ENCODE peak calls at places on chromosome 11, in ten cellular contexts. N is thyroid gland, U is HCT116, D is sigmoid colon, C is lower leg skin, I is spleen, F is K562, S is IMR-90, T is transverse colon, A is right lobe of liver. X is an unnamed sample.

GRCh38 chr11:61611309-61611708 is 30.4 kb upstream of the SYT7 start:
- DNase-seq in U (no peak), A (no peak), I (no peak), T (no peak), F (no peak), D (no peak), C (no peak), N (no peak), S (no peak), X (no peak)

GRCh38 chr11:2180775-2181370 is 9.3 kb upstream of the TH start:
- DNase-seq in S (no peak), U (no peak), D (no peak), T (no peak), A (no peak), I (no peak), C (no peak), F (no peak), N (no peak), X (no peak)

GRCh38 chr11:64076764-64077163 is 41.0 kb downstream of the FLRT1 start:
- DNase-seq in D (no peak), I (no peak), T (no peak), N (no peak), U (no peak), C (no peak), S (no peak), F (no peak), A (no peak), X (no peak)

GRCh38 chr11:126357055-126357962 is 1.8 kb downstream of the ST3GAL4 start:
- DNase-seq in F (no peak), D (peak; percentile 64), U (no peak), T (no peak), N (no peak), A (peak; percentile 63), C (no peak), S (no peak), I (peak; percentile 75), X (no peak)

GRCh38 chr11:126494831-126495230 is 139.3 kb downstream of the ST3GAL4 start:
- DNase-seq in N (no peak), D (peak; percentile 50), A (no peak), I (peak; percentile 60), U (no peak), C (no peak), T (no peak), F (no peak), S (no peak), X (no peak)

GRCh38 chr11:44083906-44084305 is 11.6 kb upstream of the EXT2 start:
- DNase-seq in F (no peak), T (no peak), N (no peak), U (no peak), C (no peak), D (no peak), A (no peak), S (no peak), I (no peak), X (no peak)

GRCh38 chr11:103541186-103541795 is 432.1 kb downstream of the DYNC2H1 start:
- DNase-seq in T (no peak), A (no peak), D (no peak), I (no peak), N (no peak), S (no peak), C (peak; percentile 16), F (no peak), U (no peak), X (peak; percentile 10)

GRCh38 chr11:60700689-60701508 is 1.5 kb downstream of the MS4A8 start:
- DNase-seq in S (no peak), N (no peak), F (peak; percentile 21), C (no peak), D (no peak), I (no peak), U (peak; percentile 35), A (no peak), T (peak; percentile 53), X (peak; percentile 72)

GRCh38 chr11:101435406-101435805 is 148.4 kb downstream of the TRPC6 start:
- DNase-seq in S (no peak), F (no peak), N (no peak), C (no peak), I (no peak), A (no peak), U (no peak), D (no peak), T (no peak), X (no peak)

DNA sequence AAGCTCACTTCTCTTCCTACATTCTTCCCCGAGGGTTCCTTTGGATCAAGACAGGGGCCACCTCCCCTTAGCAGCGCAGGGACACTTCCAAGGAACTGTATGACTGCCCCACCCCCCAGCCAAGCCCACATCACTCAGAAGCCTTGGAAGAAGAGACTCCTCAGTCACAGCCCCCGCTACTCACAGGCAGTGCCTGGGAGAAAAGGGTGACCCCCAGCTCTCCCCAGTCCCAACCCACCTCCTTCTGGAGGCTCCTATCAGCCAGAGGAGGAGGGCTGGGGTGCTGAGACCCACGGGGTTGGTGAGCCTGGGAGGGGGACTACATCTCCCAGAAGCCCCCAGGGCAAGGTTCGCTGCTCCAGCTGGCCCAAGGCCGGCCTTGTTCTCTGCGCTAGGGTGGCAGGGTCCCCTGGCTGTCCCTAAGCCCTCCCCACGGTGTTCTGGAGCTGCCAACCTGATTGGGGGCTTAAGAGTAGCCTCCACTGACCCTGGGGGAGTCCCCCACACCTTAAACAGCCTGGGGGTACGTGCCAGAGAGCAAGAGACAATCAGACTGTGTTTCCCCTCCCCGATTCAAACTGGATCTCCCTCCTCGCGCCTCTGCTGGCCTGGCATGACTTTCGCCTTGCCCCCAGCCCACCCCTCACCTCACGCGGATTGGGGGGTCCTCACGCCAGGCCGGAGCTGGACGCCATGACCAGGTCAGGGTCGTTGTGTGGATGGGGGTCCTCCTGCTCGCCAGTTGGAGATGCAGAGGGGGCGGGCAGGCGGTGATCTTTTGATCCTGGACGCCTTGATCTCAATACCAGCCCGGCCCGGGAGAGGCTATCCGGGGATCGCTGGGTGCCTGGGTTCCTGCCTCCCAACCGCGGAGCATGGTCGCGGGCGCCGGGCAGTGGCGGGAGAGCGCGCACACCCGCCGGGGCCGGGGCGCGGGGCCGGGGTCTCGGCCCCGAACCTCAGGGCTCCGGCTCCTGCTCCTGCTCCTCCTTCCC is 838 bp downstream of the BCL9L start:
- DNase-seq in A (peak; percentile 60), T (peak; percentile 64), D (peak; percentile 86), U (no peak), F (peak; percentile 75), C (peak; percentile 56), I (peak; percentile 92), S (peak; percentile 33), N (peak; percentile 58), X (peak; percentile 73)
- TF ChIP-seq POLR2A in A (no peak), T (no peak), D (no peak), U (no peak), F (no peak), C (no peak), I (no peak), S (peak; percentile 53), N (peak; percentile 32), X (no peak)

DNA sequence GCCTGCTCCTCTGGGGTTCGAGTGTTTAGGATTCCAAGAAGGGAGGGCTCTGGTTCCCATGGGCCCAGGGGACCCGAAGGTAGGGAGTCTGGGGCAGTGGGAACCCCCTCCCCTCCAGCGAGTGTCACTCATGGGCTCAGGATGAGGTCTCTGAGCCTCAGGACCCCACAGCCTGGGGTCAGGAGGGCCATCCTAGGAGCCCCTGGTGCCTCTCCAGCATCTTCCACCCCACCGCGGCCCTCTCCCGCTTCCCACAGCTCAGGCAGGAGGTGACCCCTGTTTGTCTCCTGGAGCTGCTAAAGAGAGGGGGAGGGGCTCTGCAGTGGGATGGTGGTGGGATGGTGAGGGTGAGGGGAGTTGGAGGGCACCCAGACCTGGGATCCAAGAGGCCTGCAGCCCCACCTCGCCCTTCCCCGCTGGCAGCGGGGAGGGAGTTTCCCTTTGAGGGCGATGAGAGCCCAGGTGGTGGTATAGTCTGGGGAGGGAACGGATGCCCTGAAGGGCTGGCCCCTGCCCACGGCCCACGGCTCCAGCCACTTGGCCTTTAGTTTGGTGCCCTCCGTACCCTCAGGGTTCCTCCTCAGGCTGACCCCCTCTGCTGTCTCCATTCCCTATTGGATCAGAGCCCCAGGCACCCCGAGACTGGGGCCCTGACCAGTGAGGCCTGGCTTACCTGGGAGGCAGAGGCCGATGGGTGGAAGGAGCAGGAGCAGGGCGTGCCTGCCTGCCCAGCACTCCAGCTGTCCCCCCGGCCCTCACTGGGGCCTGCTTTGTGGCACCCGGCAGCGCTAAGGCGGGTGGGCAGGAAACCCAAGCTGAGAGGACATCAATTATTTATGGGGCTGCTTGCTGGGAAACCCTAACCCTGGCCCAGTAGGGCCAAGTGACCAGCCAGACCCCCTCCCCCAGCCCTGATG is 1.1 kb upstream of the CABP4 start:
- DNase-seq in N (no peak), U (no peak), F (no peak), C (no peak), T (no peak), I (no peak), S (no peak), D (no peak), A (no peak), X (no peak)
- TF ChIP-seq POLR2A in N (no peak), U (no peak), F (no peak), C (no peak), T (no peak), I (no peak), S (no peak), D (no peak), A (no peak), X (no peak)

GRCh38 chr11:128627666-128628342 is 40.4 kb upstream of the ETS1 start:
- DNase-seq in F (no peak), U (no peak), A (no peak), D (no peak), S (no peak), I (no peak), C (no peak), T (no peak), N (no peak), X (no peak)

GRCh38 chr11:128626913-128627665 is 39.7 kb upstream of the ETS1 start:
- DNase-seq in D (no peak), T (no peak), N (no peak), U (no peak), S (no peak), I (no peak), A (no peak), C (no peak), F (no peak), X (no peak)

GRCh38 chr11:128629516-128630106 is 42.3 kb upstream of the ETS1 start:
- DNase-seq in D (no peak), T (no peak), C (no peak), F (no peak), N (no peak), I (no peak), U (no peak), S (peak; percentile 9), A (peak; percentile 66), X (no peak)

GRCh38 chr11:128628686-128629085 is 41.3 kb upstream of the ETS1 start:
- DNase-seq in I (no peak), C (no peak), S (no peak), U (no peak), A (no peak), N (no peak), F (no peak), D (no peak), T (no peak), X (peak; percentile 14)

DNA sequence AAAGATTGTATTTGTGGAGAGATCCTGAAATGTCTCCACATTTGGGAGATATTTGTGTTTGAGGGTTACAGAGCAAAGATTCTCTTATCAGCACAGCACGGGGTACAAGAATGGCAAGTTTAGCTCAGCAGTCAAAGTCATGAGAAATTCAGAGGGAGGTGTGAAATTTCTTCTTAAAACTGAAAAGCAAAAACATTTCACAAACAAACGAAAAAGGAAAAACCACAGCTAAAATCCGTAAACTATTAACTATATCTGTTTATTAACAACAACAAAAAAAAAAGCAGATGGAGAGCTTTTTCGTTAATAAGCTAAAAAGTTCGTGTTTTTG is 41.0 kb upstream of the ETS1 start:
- DNase-seq in A (no peak), F (no peak), N (no peak), D (no peak), C (no peak), S (no peak), U (no peak), T (no peak), I (no peak), X (no peak)
- TF ChIP-seq POLR2A in A (no peak), F (no peak), N (no peak), D (no peak), C (no peak), S (no peak), U (no peak), T (no peak), I (no peak), X (no peak)

GRCh38 chr11:85922367-85922766 is 67.2 kb downstream of the CCDC83 start:
- DNase-seq in C (no peak), A (no peak), I (no peak), D (no peak), U (no peak), F (no peak), T (no peak), S (no peak), N (no peak), X (no peak)
- TF ChIP-seq POLR2A in C (no peak), A (no peak), I (no peak), D (no peak), U (no peak), F (no peak), T (no peak), S (no peak), N (no peak), X (no peak)